ENCODE peak calls at places on chromosomes 5 and 9, in six cellular contexts. R, G, J, L, F and H are unnamed samples.

GRCh38 chr5:151708126-151708525 is 21.4 kb upstream of the SPARC start:
- DNase-seq in R (peak), G (peak), J (no peak), L (peak), F (no peak), H (no peak)

GRCh38 chr5:14257995-14258403 is 114.9 kb downstream of the TRIO start:
- DNase-seq in R (no peak), G (no peak), J (no peak), L (no peak), F (no peak), H (no peak)

GRCh38 chr5:135880278-135880677 is 15.4 kb downstream of the IL9 start:
- DNase-seq in R (peak), G (peak), J (no peak), L (no peak), F (peak), H (no peak)

GRCh38 chr9:106288689-106289088 is 574.3 kb upstream of the ZNF462 start:
- DNase-seq in R (no peak), G (no peak), J (no peak), L (no peak), F (no peak), H (no peak)

GRCh38 chr5:169668732-169669131 is 31.7 kb downstream of the DOCK2 start:
- DNase-seq in R (no peak), G (no peak), J (no peak), L (peak), F (peak), H (no peak)

GRCh38 chr9:126294331-126295081 is 32.1 kb upstream of the MVB12B start:
- DNase-seq in R (no peak), G (no peak), J (no peak), L (no peak), F (no peak), H (no peak)

GRCh38 chr5:153713913-153714312 is 223.4 kb downstream of the GRIA1 start:
- DNase-seq in R (no peak), G (no peak), J (no peak), L (no peak), F (no peak), H (no peak)

GRCh38 chr5:149007174-149007573 is 55.7 kb downstream of the SH3TC2 start:
- DNase-seq in R (no peak), G (no peak), J (no peak), L (peak), F (no peak), H (no peak)

GRCh38 chr9:5269249-5269715 is 35.2 kb downstream of the RLN2 start:
- DNase-seq in R (no peak), G (no peak), J (peak), L (peak), F (no peak), H (no peak)

GRCh38 chr5:150120617-150121447 is 34.5 kb upstream of the CSF1R start:
- DNase-seq in R (no peak), G (no peak), J (no peak), L (no peak), F (no peak), H (no peak)

GRCh38 chr5:2681476-2681875 is 70.0 kb downstream of the IRX2 start:
- DNase-seq in R (no peak), G (no peak), J (no peak), L (no peak), F (no peak), H (no peak)

GRCh38 chr5:141692919-141693848 is 11.2 kb upstream of the ARAP3 start:
- DNase-seq in R (no peak), G (peak), J (no peak), L (no peak), F (no peak), H (no peak)

GRCh38 chr5:178492278-178492677 is 97.9 kb downstream of the COL23A1 start:
- DNase-seq in R (no peak), G (no peak), J (no peak), L (no peak), F (no peak), H (no peak)

GRCh38 chr9:97571664-97572063 is 61.5 kb downstream of the TSTD2 start:
- DNase-seq in R (no peak), G (no peak), J (no peak), L (no peak), F (peak), H (no peak)

GRCh38 chr5:75050415-75050814 is 1.9 kb downstream of the GCNT4 start:
- DNase-seq in R (no peak), G (peak), J (no peak), L (peak), F (peak), H (no peak)

GRCh38 chr9:107600060-107600573 is 110.5 kb upstream of the KLF4 start:
- DNase-seq in R (no peak), G (no peak), J (no peak), L (no peak), F (no peak), H (no peak)

GRCh38 chr9:76751011-76751410 is 13.2 kb upstream of the PCA3 start:
- DNase-seq in R (no peak), G (no peak), J (no peak), L (no peak), F (no peak), H (no peak)

GRCh38 chr5:73278693-73279092 is 105.7 kb downstream of the TMEM174 start:
- DNase-seq in R (no peak), G (no peak), J (no peak), L (no peak), F (no peak), H (no peak)

GRCh38 chr9:81625969-81626368 is 63.4 kb downstream of the TLE1 start:
- DNase-seq in R (no peak), G (no peak), J (no peak), L (no peak), F (no peak), H (no peak)

DNA sequence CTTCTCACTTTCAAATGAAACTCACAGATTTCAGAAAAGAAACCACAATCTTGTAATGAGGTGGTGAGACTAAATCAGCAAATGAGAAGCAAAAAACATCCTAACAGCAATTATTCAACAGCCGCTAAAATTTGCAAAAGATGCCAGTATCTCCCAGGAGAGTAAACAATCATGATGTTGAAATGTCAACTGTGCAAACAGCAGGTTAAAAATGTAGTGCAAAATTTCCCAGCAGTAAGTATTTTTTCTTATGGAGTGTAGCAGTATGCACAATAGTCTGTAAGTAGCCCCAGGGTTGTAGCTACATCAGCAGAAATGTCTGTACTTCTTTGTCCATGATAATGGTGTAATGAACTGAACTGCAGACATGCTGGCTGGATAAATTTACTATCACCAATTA is 31.5 kb downstream of the GRIN3A start:
- DNase-seq in R (no peak), G (no peak), J (no peak), L (no peak), F (peak), H (no peak)
- H3K4me3 ChIP-seq in R (no peak), G (no peak), J (no peak), L (no peak), F (no peak), H (no peak)

GRCh38 chr9:125238127-125238914 is 2.8 kb downstream of the HSPA5 start:
- DNase-seq in R (no peak), G (no peak), J (no peak), L (no peak), F (no peak), H (no peak)
- H3K4me3 ChIP-seq in R (peak), G (peak), J (peak), L (peak), F (peak), H (peak)

GRCh38 chr9:129557192-129558036 is 63.5 kb downstream of the C9orf50 start:
- DNase-seq in R (no peak), G (no peak), J (no peak), L (no peak), F (no peak), H (peak)

GRCh38 chr9:129554649-129555048 is 66.3 kb downstream of the C9orf50 start:
- DNase-seq in R (no peak), G (peak), J (no peak), L (no peak), F (no peak), H (no peak)

GRCh38 chr9:129555512-129556203 is 65.2 kb downstream of the C9orf50 start:
- DNase-seq in R (no peak), G (no peak), J (no peak), L (no peak), F (no peak), H (no peak)

GRCh38 chr9:129558063-129558550 is 62.8 kb downstream of the C9orf50 start:
- DNase-seq in R (no peak), G (no peak), J (no peak), L (no peak), F (peak), H (no peak)

DNA sequence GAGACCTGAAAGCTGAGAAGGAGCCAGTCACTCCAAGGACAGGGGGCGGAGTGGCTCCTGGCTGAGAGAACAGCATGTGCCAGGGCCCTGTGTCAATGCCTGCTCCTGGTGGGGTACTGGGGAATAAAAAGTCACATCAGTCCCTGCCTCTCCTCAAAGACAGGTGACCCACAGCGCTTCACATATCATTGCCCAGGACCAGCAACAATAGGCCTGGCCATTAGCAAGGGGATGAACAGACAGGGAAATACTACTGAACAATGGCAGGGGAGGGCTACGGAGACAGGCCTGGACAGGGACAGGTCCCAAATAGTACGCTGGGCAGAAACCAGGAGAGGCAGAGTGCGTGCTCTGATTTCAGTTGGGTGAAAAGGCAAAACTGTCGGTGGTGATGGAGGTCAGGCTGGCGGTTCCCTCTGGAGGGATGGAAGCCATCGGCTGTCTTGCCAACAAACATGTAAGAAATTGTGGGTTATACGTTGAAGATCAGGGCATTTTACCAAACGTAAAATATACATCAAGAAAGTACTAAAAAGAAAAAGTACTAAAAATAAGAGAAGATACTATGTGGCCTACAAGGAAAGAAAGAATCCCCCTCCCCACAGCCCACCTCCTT is 64.2 kb downstream of the C9orf50 start:
- DNase-seq in R (no peak), G (no peak), J (no peak), L (no peak), F (no peak), H (no peak)
- H3K4me3 ChIP-seq in R (no peak), G (no peak), J (no peak), L (no peak), F (no peak), H (no peak)

DNA sequence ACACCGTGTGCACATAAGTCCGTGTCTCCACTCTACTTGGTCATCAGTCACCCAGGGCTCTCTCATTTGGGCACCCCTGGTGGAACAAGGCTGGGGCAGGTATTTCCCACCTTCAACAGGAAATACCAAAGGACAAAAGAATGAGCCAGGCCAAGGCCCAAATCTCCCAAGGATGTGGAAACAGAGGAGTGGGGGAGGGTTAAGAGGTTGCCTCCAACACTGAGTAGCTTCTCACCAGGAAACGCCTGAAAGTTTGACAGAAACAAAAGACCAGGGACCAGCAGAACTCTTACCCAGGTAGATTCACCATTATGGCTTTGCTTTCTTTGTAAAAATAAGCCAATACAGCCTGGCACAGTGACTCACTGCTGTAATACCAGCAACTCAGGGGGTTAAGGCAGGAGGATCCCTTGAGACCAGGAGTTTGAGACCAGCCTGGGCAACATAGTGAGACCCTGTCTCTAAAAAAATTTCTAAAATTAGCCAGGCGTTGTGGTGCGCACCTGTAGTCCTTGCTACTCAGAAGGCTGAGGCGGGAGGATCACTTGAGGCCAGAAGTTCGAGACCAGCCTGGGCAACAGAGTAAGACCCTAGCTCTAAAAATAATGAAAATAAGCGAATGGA is 12.7 kb downstream of the SLC1A3 start:
- DNase-seq in R (no peak), G (no peak), J (no peak), L (no peak), F (no peak), H (no peak)
- H3K4me3 ChIP-seq in R (no peak), G (no peak), J (no peak), L (no peak), F (no peak), H (no peak)

GRCh38 chr9:136745389-136746218 is 2.7 kb downstream of the LCN6 start:
- DNase-seq in R (no peak), G (no peak), J (no peak), L (no peak), F (no peak), H (no peak)
- H3K4me3 ChIP-seq in R (no peak), G (no peak), J (no peak), L (no peak), F (no peak), H (no peak)

GRCh38 chr5:129046151-129046550 is 48.4 kb upstream of the ISOC1 start:
- DNase-seq in R (no peak), G (no peak), J (no peak), L (no peak), F (no peak), H (no peak)

GRCh38 chr5:129042306-129042705 is 52.2 kb upstream of the ISOC1 start:
- DNase-seq in R (no peak), G (no peak), J (no peak), L (no peak), F (no peak), H (no peak)

GRCh38 chr5:129049116-129049515 is 45.4 kb upstream of the ISOC1 start:
- DNase-seq in R (no peak), G (no peak), J (no peak), L (no peak), F (no peak), H (no peak)

GRCh38 chr5:129048509-129048908 is 46.0 kb upstream of the ISOC1 start:
- DNase-seq in R (no peak), G (no peak), J (no peak), L (no peak), F (peak), H (no peak)

GRCh38 chr5:129043894-129044293 is 50.7 kb upstream of the ISOC1 start:
- DNase-seq in R (no peak), G (no peak), J (no peak), L (no peak), F (no peak), H (no peak)
- H3K4me3 ChIP-seq in R (no peak), G (no peak), J (no peak), L (no peak), F (no peak), H (no peak)